ENCODE peak calls at places on chromosome 21, in five cellular contexts. Z, S, V, T and G are unnamed samples.

GRCh38 chr21:36087362-36088138 is 17.7 kb downstream of the CBR1 start:
- DNase-seq in V (no peak), Z (no peak), T (peak; percentile 23), S (no peak), G (no peak)

GRCh38 chr21:16162953-16163352 is 433.2 kb downstream of the USP25 start:
- DNase-seq in Z (no peak), S (no peak), V (no peak), T (no peak), G (no peak)

GRCh38 chr21:31505975-31506374 is 153.5 kb upstream of the SOD1 start:
- DNase-seq in T (no peak), S (no peak), V (no peak), Z (no peak), G (no peak)

GRCh38 chr21:35395728-35396127 is 346.6 kb upstream of the RUNX1 start:
- DNase-seq in V (no peak), T (peak; percentile 29), S (peak; percentile 51), Z (no peak), G (no peak)

GRCh38 chr21:46124083-46124925 is 26.4 kb downstream of the COL6A2 start:
- DNase-seq in Z (peak; percentile 2), S (no peak), T (no peak), V (peak; percentile 21), G (peak; percentile 6)

GRCh38 chr21:32182449-32182848 is 96.4 kb downstream of the MIS18A start:
- DNase-seq in V (no peak), S (no peak), Z (no peak), T (no peak), G (no peak)

GRCh38 chr21:29018540-29018939 is 609 bp downstream of the RWDD2B start:
- DNase-seq in T (no peak), Z (no peak), S (peak; percentile 15), V (no peak), G (no peak)

GRCh38 chr21:16570856-16571255 is 841.1 kb downstream of the USP25 start:
- DNase-seq in V (no peak), S (no peak), T (no peak), Z (no peak), G (no peak)

GRCh38 chr21:41481191-41481590 is 26.8 kb downstream of the TMPRSS2 start:
- DNase-seq in Z (no peak), S (no peak), V (no peak), T (peak; percentile 80), G (no peak)

GRCh38 chr21:30719401-30719800 is 824 bp upstream of the KRTAP21-3 start:
- DNase-seq in V (no peak), T (no peak), S (no peak), Z (no peak), G (no peak)

GRCh38 chr21:26756491-26757159 is 88.6 kb downstream of the ADAMTS1 start:
- DNase-seq in Z (no peak), V (no peak), S (no peak), T (peak; percentile 55), G (no peak)

GRCh38 chr21:39969691-39970364 is 102.6 kb downstream of the PCP4 start:
- DNase-seq in Z (no peak), T (no peak), S (no peak), V (no peak), G (no peak)

GRCh38 chr21:26739189-26739588 is 106.0 kb downstream of the ADAMTS1 start:
- DNase-seq in T (peak; percentile 31), Z (no peak), V (no peak), S (no peak), G (no peak)

GRCh38 chr21:41425954-41426655 is at the start of gene MX1:
- DNase-seq in V (peak; percentile 89), S (peak; percentile 40), Z (peak; percentile 85), T (peak; percentile 10), G (peak; percentile 80)

GRCh38 chr21:26732442-26733221 is 112.6 kb downstream of the ADAMTS1 start:
- DNase-seq in V (peak; percentile 44), Z (peak; percentile 34), S (peak; percentile 38), T (peak; percentile 57), G (peak; percentile 55)

GRCh38 chr21:17501107-17502006 is 11.5 kb upstream of the CXADR start:
- DNase-seq in S (no peak), V (no peak), T (no peak), Z (no peak), G (no peak)

GRCh38 chr21:34202553-34203332 is 129.4 kb downstream of the MRPS6 start:
- DNase-seq in T (no peak), V (no peak), Z (peak; percentile 26), S (no peak), G (peak; percentile 28)

GRCh38 chr21:26027696-26028095 is 142.9 kb downstream of the APP start:
- DNase-seq in S (no peak), T (peak; percentile 16), Z (no peak), V (no peak), G (no peak)

GRCh38 chr21:33265664-33266049 is 510 bp upstream of the IL10RB start:
- DNase-seq in Z (peak; percentile 67), T (peak; percentile 14), S (no peak), V (peak; percentile 44), G (peak; percentile 80)

GRCh38 chr21:25791321-25791720 is 56.5 kb downstream of the GABPA start:
- DNase-seq in T (no peak), Z (no peak), S (no peak), V (no peak), G (no peak)

GRCh38 chr21:34344058-34344425 is 19.8 kb upstream of the KCNE2 start:
- DNase-seq in V (no peak), T (no peak), S (no peak), Z (no peak), G (no peak)

GRCh38 chr21:46651121-46651520 is 15.6 kb downstream of the PRMT2 start:
- DNase-seq in Z (no peak), T (no peak), V (no peak), S (no peak), G (no peak)

GRCh38 chr21:41328660-41329300 is 12.2 kb downstream of the FAM3B start:
- DNase-seq in Z (no peak), T (peak; percentile 35), V (no peak), S (no peak), G (no peak)

GRCh38 chr21:41361786-41362604 is at the start of gene MX2:
- DNase-seq in S (no peak), T (peak; percentile 81), V (peak; percentile 66), Z (peak; percentile 80), G (peak; percentile 71)

GRCh38 chr21:31446206-31446900 is 102.3 kb upstream of the TIAM1 start:
- DNase-seq in V (no peak), S (no peak), T (no peak), Z (no peak), G (no peak)

GRCh38 chr21:20997633-20998455 is at the start of gene NCAM2:
- DNase-seq in S (peak; percentile 4), Z (peak; percentile 78), T (peak; percentile 76), V (peak; percentile 72), G (peak; percentile 77)

GRCh38 chr21:34933609-34934345 is 115.3 kb downstream of the RUNX1 start:
- DNase-seq in S (no peak), Z (no peak), V (no peak), T (no peak), G (no peak)

GRCh38 chr21:20523191-20523590 is 475.0 kb upstream of the NCAM2 start:
- DNase-seq in Z (no peak), T (no peak), V (no peak), S (no peak), G (no peak)

GRCh38 chr21:16420086-16420724 is 690.4 kb downstream of the USP25 start:
- DNase-seq in T (peak; percentile 18), S (peak; percentile 89), Z (peak; percentile 66), V (peak; percentile 42), G (peak; percentile 62)

GRCh38 chr21:34243562-34243961 is 120.2 kb upstream of the KCNE2 start:
- DNase-seq in T (peak; percentile 11), V (peak; percentile 27), S (peak; percentile 31), Z (peak; percentile 28), G (peak; percentile 16)

GRCh38 chr21:42576639-42577038 is 63.0 kb downstream of the SLC37A1 start:
- DNase-seq in S (no peak), Z (no peak), V (no peak), T (no peak), G (no peak)

GRCh38 chr21:42571391-42572150 is 57.9 kb downstream of the SLC37A1 start:
- DNase-seq in S (no peak), T (no peak), V (no peak), Z (peak; percentile 5), G (peak; percentile 9)

GRCh38 chr21:42572906-42573495 is 59.3 kb downstream of the SLC37A1 start:
- DNase-seq in S (no peak), V (peak; percentile 17), T (no peak), Z (no peak), G (no peak)

GRCh38 chr21:42575111-42575510 is 61.5 kb downstream of the SLC37A1 start:
- DNase-seq in S (no peak), Z (no peak), V (no peak), T (no peak), G (no peak)

DNA sequence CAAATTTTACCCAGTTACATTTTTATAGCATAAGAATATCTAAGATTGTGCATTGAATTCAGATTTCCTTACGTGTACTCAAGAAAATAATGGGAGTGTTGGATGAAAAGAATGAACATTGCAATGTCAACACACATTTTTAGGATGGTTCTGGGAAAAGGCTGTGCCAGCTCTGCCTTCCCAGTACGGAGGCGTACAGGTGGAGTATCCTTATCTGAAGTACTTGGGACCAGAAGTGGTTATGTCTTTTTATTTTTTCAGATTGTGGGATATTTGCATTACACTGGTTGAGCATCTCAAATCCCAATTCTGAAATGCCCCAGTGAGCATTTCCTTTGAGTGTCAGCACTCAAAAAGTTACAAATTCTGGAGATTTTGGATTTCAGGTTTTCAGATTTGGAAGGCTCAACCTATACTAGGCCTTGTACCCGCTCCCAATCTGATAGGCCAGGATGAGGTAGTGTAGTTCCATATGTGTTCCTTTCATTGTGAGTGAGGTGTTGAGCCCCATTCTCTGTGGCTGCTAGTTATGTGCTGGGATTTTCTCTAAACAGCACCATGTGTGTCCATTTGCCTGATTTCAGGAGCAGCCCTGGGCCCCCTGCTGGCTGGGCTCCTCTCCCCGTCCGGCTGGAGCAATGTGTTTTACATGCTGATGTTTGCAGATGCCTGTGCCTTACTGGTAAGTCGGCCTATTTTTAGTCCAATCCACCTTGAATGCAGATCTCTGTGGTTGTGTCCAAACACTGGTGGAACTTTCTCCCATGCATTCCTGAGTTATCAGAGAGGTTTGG is 60.8 kb downstream of the SLC37A1 start:
- DNase-seq in V (peak; percentile 25), T (peak; percentile 13), Z (no peak), S (peak; percentile 8), G (no peak)
- TF ChIP-seq CTCF in V (no peak), T (peak; percentile 24), Z (no peak), S (peak; percentile 53), G (no peak)

GRCh38 chr21:44919111-44919912 is 1.4 kb downstream of the ITGB2 start:
- DNase-seq in Z (no peak), T (no peak), V (no peak), S (no peak), G (no peak)
- H3K4me3 ChIP-seq in Z (peak overlapping the region; percentile 29), T (no peak overlapping the region), V (peak overlapping the region; percentile 43), S (no peak overlapping the region), G (no peak overlapping the region)

GRCh38 chr21:18760247-18760646 is 356.7 kb upstream of the TMPRSS15 start:
- DNase-seq in T (no peak), Z (no peak), S (no peak), V (no peak), G (no peak)
- TF ChIP-seq POLR2A in T (no peak), Z (no peak), S (no peak), V (no peak), G (no peak)

DNA sequence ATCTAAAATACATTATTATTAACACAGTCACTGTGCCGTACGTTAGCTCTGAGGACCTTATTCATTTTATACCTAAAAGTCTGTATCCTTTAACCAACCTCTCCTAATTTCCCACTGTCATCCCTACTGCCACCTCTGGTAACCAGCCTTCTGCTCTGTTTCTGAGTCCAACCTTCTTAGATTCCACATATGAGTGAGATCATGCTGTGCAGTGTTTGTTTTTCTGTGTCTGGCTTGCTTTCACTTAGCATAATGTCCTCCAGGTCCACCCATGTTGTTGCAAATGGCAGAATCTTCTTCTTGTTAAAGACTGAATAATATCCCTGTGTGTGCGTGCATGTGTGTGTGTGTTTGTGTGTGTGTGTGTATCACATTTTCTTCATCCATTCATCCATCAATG is 64.2 kb downstream of the ETS2 start:
- DNase-seq in S (no peak), T (peak; percentile 71), V (no peak), Z (no peak), G (no peak)
- TF ChIP-seq CTCF in S (peak; percentile 8), T (peak; percentile 46), V (no peak), Z (no peak), G (no peak)